ENCODE peak calls at places on chromosomes 13 and 19, in six cellular contexts. U, B, E, L, A and T are unnamed samples.

GRCh38 chr19:31513841-31514240 is 164.6 kb upstream of the TSHZ3 start:
- DNase-seq in U (no peak), B (no peak), E (no peak), L (no peak), A (no peak), T (no peak)

GRCh38 chr19:49150106-49150943 is 4.9 kb downstream of the HRC start:
- DNase-seq in U (peak; percentile 94), B (peak; percentile 83), E (no peak), L (peak; percentile 76), A (peak; percentile 87), T (peak; percentile 78)

GRCh38 chr19:41785653-41786052 is 10.7 kb upstream of the CEACAM3 start:
- DNase-seq in U (peak; percentile 61), B (peak; percentile 91), E (no peak), L (peak; percentile 33), A (no peak), T (peak; percentile 33)

GRCh38 chr13:105969761-105970160 is 565.7 kb downstream of the EFNB2 start:
- DNase-seq in U (no peak), B (no peak), E (peak; percentile 21), L (no peak), A (no peak), T (no peak)

GRCh38 chr19:18895828-18896341 is at the start of gene CERS1:
- DNase-seq in U (no peak), B (peak; percentile 60), E (no peak), L (no peak), A (no peak), T (no peak)

GRCh38 chr19:18098891-18099622 is 1.5 kb downstream of the MAST3 start:
- DNase-seq in U (no peak), B (no peak), E (no peak), L (no peak), A (no peak), T (no peak)

GRCh38 chr13:52356327-52356726 is 49.6 kb downstream of the THSD1 start:
- DNase-seq in U (no peak), B (no peak), E (no peak), L (no peak), A (no peak), T (no peak)

GRCh38 chr19:44050740-44051653 is 839 bp upstream of the ZNF223 start:
- DNase-seq in U (peak; percentile 60), B (no peak), E (no peak), L (no peak), A (no peak), T (no peak)

GRCh38 chr13:24459234-24459633 is 53.3 kb downstream of the PARP4 start:
- DNase-seq in U (no peak), B (no peak), E (peak; percentile 41), L (no peak), A (no peak), T (no peak)

GRCh38 chr13:113077566-113077952 is 28.0 kb upstream of the F7 start:
- DNase-seq in U (no peak), B (no peak), E (no peak), L (no peak), A (peak; percentile 46), T (no peak)

GRCh38 chr13:60328073-60328472 is 68.9 kb upstream of the TDRD3 start:
- DNase-seq in U (no peak), B (no peak), E (no peak), L (no peak), A (no peak), T (no peak)

GRCh38 chr19:14073925-14074838 is 1.6 kb downstream of the MISP3 start:
- DNase-seq in U (peak; percentile 81), B (no peak), E (no peak), L (no peak), A (no peak), T (no peak)

GRCh38 chr19:49436381-49437017 is 4.8 kb downstream of the SLC17A7 start:
- DNase-seq in U (no peak), B (no peak), E (no peak), L (no peak), A (no peak), T (no peak)

GRCh38 chr19:40213882-40214570 is 4.2 kb downstream of the TTC9B start:
- DNase-seq in U (no peak), B (no peak), E (no peak), L (no peak), A (no peak), T (no peak)

GRCh38 chr19:42563352-42564210 is 31.1 kb downstream of the CEACAM8 start:
- DNase-seq in U (no peak), B (peak; percentile 35), E (no peak), L (no peak), A (no peak), T (no peak)

GRCh38 chr13:44312898-44313551 is 60.6 kb upstream of the SERP2 start:
- DNase-seq in U (no peak), B (no peak), E (peak; percentile 76), L (no peak), A (no peak), T (peak; percentile 77)

GRCh38 chr13:19181621-19182485 is at the start of gene TUBA3C:
- DNase-seq in U (no peak), B (no peak), E (no peak), L (peak; percentile 10), A (peak; percentile 52), T (no peak)

GRCh38 chr19:17370026-17370587 is 7.0 kb downstream of the PLVAP start:
- DNase-seq in U (no peak), B (peak; percentile 78), E (no peak), L (no peak), A (no peak), T (no peak)

GRCh38 chr13:23725922-23726321 is 155.7 kb downstream of the TNFRSF19 start:
- DNase-seq in U (no peak), B (no peak), E (no peak), L (no peak), A (no peak), T (no peak)

GRCh38 chr13:109145631-109146030 is 516.2 kb downstream of the MYO16 start:
- DNase-seq in U (no peak), B (peak; percentile 82), E (no peak), L (no peak), A (no peak), T (no peak)

DNA sequence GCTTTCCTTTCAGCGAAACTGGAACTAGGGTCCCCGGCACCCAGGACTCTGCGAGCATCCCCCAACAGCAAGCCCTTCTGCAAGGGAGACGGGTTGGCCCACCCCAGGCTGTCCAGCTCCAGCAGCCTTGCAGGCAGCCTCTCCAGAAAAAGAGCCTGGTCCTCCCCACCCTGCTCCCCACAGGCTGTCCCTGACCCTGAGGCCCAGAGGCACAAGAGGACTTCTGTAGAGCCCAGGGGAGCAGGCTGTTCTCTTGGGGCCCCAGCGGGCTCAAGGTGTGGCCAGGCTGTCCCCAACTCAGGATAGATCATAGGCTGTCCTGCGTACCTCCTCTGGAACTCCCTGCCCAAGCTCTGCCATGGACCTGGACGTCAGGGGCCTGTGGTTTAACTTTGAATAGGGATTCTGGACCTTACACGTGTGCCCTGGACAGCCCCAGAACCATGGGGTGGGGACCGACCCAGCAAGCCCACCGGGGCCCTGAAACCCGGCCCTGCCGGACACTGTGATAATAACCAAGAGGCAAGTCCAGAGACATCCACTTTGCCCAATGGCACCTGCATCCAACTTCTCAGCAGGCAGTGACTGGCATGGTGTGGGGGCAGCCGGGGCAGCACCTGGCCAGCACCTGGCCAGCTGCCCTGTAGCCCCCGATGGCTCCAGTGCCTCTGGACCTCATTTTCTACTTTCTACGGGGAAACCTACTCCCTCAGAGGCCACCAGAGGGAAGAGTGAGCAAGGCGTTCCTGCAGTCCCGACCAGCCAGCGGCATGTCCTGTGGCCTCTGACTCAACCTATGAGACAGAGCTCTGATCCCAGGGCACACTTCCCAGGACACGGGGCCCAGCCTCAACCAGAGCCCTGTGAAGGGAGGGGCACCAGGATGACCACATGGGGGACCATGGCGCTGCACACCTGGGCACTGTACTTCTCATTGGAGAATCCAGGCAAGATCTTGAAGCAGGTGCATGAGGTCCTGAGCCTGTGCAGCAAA is 50.9 kb upstream of the TPM4 start:
- DNase-seq in U (peak; percentile 54), B (peak; percentile 48), E (peak; percentile 14), L (no peak), A (no peak), T (no peak)
- TF ChIP-seq CTCF in U (no peak), B (peak; percentile 38), E (peak; percentile 64), L (peak; percentile 16), A (peak; percentile 27), T (peak; percentile 21)

DNA sequence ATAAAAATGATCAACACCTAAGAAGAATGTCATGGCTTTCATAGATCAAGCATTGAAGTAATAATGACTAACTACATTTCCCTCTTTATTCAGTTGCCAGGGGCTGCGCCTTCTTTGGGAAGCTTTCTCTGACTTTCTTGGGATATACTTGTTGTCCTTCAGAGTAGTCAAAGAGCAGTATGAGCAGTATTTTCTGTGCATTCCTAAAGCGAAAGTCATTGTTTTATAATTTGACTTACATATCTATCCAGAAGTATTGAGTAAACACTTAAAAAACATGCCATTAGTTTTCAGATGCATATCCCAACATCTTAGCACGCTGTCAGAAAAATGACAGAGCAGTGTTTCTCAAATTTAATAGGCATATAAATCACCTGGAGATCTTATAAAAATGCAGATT is 2412.4 kb downstream of the PCDH9 start:
- DNase-seq in U (no peak), B (no peak), E (no peak), L (no peak), A (no peak), T (no peak)
- H3K4me3 ChIP-seq in U (no peak overlapping the region), B (no peak overlapping the region), E (no peak overlapping the region), L (no peak overlapping the region), A (no peak overlapping the region), T (no peak overlapping the region)

GRCh38 chr13:29993196-29993595 is 142.8 kb upstream of the UBL3 start:
- DNase-seq in U (no peak), B (peak; percentile 28), E (no peak), L (no peak), A (no peak), T (no peak)
- TF ChIP-seq CTCF in U (no peak), B (peak; percentile 18), E (no peak), L (no peak), A (no peak), T (no peak)

GRCh38 chr19:10421981-10422461 is 1.7 kb downstream of the PDE4A start:
- DNase-seq in U (no peak), B (peak; percentile 77), E (no peak), L (no peak), A (no peak), T (no peak)

GRCh38 chr19:10419646-10420443 is 493 bp upstream of the PDE4A start:
- DNase-seq in U (no peak), B (peak; percentile 99), E (no peak), L (no peak), A (no peak), T (no peak)

GRCh38 chr19:10420444-10421239 is at the start of gene PDE4A:
- DNase-seq in U (no peak), B (peak; percentile 93), E (no peak), L (no peak), A (no peak), T (no peak)

GRCh38 chr19:10422846-10423245 is 2.5 kb downstream of the PDE4A start:
- DNase-seq in U (no peak), B (peak; percentile 40), E (no peak), L (no peak), A (no peak), T (no peak)

DNA sequence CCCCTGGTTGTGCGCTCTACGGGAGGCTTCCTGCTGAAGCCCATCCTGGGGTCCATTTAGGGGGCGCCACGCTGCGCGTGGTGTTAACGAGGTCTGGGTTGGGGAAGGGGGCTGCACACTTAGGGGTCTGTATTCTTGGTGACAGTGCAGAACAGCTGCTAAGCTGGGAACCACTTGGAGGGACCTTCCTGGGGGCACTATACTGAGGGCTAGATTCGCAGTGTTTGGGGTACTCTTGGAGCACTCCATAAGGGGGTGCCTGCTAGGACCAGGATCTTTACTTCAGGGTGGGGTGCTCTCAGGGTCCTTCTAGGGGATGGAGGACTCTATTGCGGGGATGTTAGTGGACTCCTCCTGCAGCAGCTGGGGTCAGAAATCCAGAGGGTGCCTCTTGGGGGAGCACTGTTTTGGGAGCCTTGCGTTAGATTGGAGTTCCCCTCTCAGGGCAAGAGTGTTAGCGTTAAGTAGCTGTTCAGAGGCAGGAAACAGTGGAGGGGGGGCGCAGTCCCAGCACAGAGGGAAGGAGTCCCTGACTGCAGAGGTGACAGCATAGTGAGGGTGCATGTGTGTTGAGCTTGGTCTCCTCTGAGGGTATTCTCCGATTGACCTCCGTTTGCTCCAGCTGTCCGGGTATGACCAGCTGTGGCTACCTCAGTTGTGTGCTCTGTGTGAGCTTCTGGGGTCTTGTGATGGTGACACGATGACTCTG is 1.1 kb downstream of the PDE4A start:
- DNase-seq in U (no peak), B (peak; percentile 73), E (no peak), L (no peak), A (no peak), T (no peak)
- H3K4me3 ChIP-seq in U (no peak overlapping the region), B (peak overlapping the region; percentile 62), E (no peak overlapping the region), L (peak overlapping the region; percentile 60), A (no peak overlapping the region), T (no peak overlapping the region)